ENCODE peak calls at places on chromosomes 3 and 15, in six cellular contexts. One of them, this sample, is unnamed.

GRCh38 chr3:139538733-139539132 is 809 bp downstream of the RBP1 start:
- DNase-seq in fibroblast of lung: peak
- DNase-seq in HT1080: no peak
- DNase-seq in fibroblast of the conjunctiva: no peak
- DNase-seq in NCI-H1092: no peak
- DNase-seq in keratinocyte: no peak
- DNase-seq in this sample: no peak

GRCh38 chr3:60772584-60772983 is 478.7 kb downstream of the FHIT start:
- DNase-seq in fibroblast of lung: no peak
- DNase-seq in NCI-H1092: no peak
- DNase-seq in HT1080: no peak
- DNase-seq in fibroblast of the conjunctiva: no peak
- DNase-seq in keratinocyte: no peak
- DNase-seq in this sample: no peak

GRCh38 chr3:67986703-67987102 is 332.3 kb upstream of the SUCLG2 start:
- DNase-seq in HT1080: no peak
- DNase-seq in keratinocyte: no peak
- DNase-seq in fibroblast of lung: no peak
- DNase-seq in fibroblast of the conjunctiva: no peak
- DNase-seq in NCI-H1092: no peak
- DNase-seq in this sample: no peak

GRCh38 chr3:72245183-72245811 is 460.3 kb upstream of the PROK2 start:
- DNase-seq in fibroblast of lung: peak
- DNase-seq in HT1080: peak
- DNase-seq in NCI-H1092: peak
- DNase-seq in keratinocyte: no peak
- DNase-seq in fibroblast of the conjunctiva: no peak
- DNase-seq in this sample: no peak

GRCh38 chr3:127817331-127817821 is 4.9 kb downstream of the MGLL start:
- DNase-seq in HT1080: peak
- DNase-seq in keratinocyte: no peak
- DNase-seq in fibroblast of lung: peak
- DNase-seq in fibroblast of the conjunctiva: peak
- DNase-seq in NCI-H1092: no peak
- DNase-seq in this sample: peak

GRCh38 chr3:134959516-134959915 is 164.5 kb downstream of the EPHB1 start:
- DNase-seq in NCI-H1092: no peak
- DNase-seq in fibroblast of lung: no peak
- DNase-seq in keratinocyte: no peak
- DNase-seq in fibroblast of the conjunctiva: no peak
- DNase-seq in HT1080: no peak
- DNase-seq in this sample: no peak

GRCh38 chr3:168884353-168884903 is 779.1 kb downstream of the MECOM start:
- DNase-seq in fibroblast of the conjunctiva: peak
- DNase-seq in HT1080: peak
- DNase-seq in NCI-H1092: peak
- DNase-seq in fibroblast of lung: peak
- DNase-seq in keratinocyte: peak
- DNase-seq in this sample: peak

GRCh38 chr3:14273886-14274517 is 95.4 kb downstream of the LSM3 start:
- DNase-seq in fibroblast of lung: no peak
- DNase-seq in NCI-H1092: no peak
- DNase-seq in HT1080: peak
- DNase-seq in fibroblast of the conjunctiva: no peak
- DNase-seq in keratinocyte: peak
- DNase-seq in this sample: peak

GRCh38 chr15:31483053-31483923 is 156.7 kb downstream of the KLF13 start:
- DNase-seq in HT1080: no peak
- DNase-seq in fibroblast of lung: no peak
- DNase-seq in fibroblast of the conjunctiva: no peak
- DNase-seq in keratinocyte: no peak
- DNase-seq in NCI-H1092: no peak
- DNase-seq in this sample: no peak

GRCh38 chr3:155846119-155846518 is 8.1 kb downstream of the SLC33A1 start:
- DNase-seq in keratinocyte: no peak
- DNase-seq in fibroblast of lung: no peak
- DNase-seq in HT1080: no peak
- DNase-seq in NCI-H1092: no peak
- DNase-seq in fibroblast of the conjunctiva: no peak
- DNase-seq in this sample: no peak

GRCh38 chr3:179088306-179088705 is 16.7 kb upstream of the ZMAT3 start:
- DNase-seq in keratinocyte: no peak
- DNase-seq in fibroblast of lung: no peak
- DNase-seq in HT1080: peak
- DNase-seq in NCI-H1092: no peak
- DNase-seq in fibroblast of the conjunctiva: no peak
- DNase-seq in this sample: no peak

GRCh38 chr3:5309602-5310001 is 122.1 kb downstream of the EDEM1 start:
- DNase-seq in fibroblast of lung: no peak
- DNase-seq in fibroblast of the conjunctiva: no peak
- DNase-seq in NCI-H1092: no peak
- DNase-seq in HT1080: no peak
- DNase-seq in keratinocyte: no peak
- DNase-seq in this sample: no peak

GRCh38 chr3:193229851-193230250 is 11.2 kb upstream of the PLAAT1 start:
- DNase-seq in NCI-H1092: no peak
- DNase-seq in fibroblast of the conjunctiva: no peak
- DNase-seq in keratinocyte: no peak
- DNase-seq in HT1080: no peak
- DNase-seq in fibroblast of lung: no peak
- DNase-seq in this sample: no peak

GRCh38 chr3:102085431-102086226 is 236.3 kb downstream of the NFKBIZ start:
- DNase-seq in HT1080: no peak
- DNase-seq in NCI-H1092: no peak
- DNase-seq in keratinocyte: no peak
- DNase-seq in fibroblast of lung: no peak
- DNase-seq in fibroblast of the conjunctiva: no peak
- DNase-seq in this sample: no peak

GRCh38 chr3:123546133-123546755 is 38.6 kb downstream of the HACD2 start:
- DNase-seq in keratinocyte: no peak
- DNase-seq in fibroblast of lung: peak
- DNase-seq in HT1080: peak
- DNase-seq in NCI-H1092: no peak
- DNase-seq in fibroblast of the conjunctiva: peak
- DNase-seq in this sample: peak

GRCh38 chr3:71247221-71247947 is 336.1 kb downstream of the FOXP1 start:
- DNase-seq in fibroblast of lung: peak
- DNase-seq in fibroblast of the conjunctiva: no peak
- DNase-seq in HT1080: peak
- DNase-seq in NCI-H1092: no peak
- DNase-seq in keratinocyte: no peak
- DNase-seq in this sample: peak

GRCh38 chr3:163056874-163057497 is 1560.4 kb downstream of the OTOL1 start:
- DNase-seq in fibroblast of lung: peak
- DNase-seq in HT1080: peak
- DNase-seq in keratinocyte: no peak
- DNase-seq in fibroblast of the conjunctiva: peak
- DNase-seq in NCI-H1092: peak
- DNase-seq in this sample: peak

GRCh38 chr3:196624008-196624790 is 15.3 kb upstream of the NRROS start:
- DNase-seq in HT1080: no peak
- DNase-seq in fibroblast of the conjunctiva: no peak
- DNase-seq in NCI-H1092: no peak
- DNase-seq in keratinocyte: no peak
- DNase-seq in fibroblast of lung: no peak
- DNase-seq in this sample: no peak

GRCh38 chr3:45560270-45561020 is 34.1 kb upstream of the LIMD1 start:
- DNase-seq in NCI-H1092: no peak
- DNase-seq in fibroblast of the conjunctiva: no peak
- DNase-seq in keratinocyte: no peak
- DNase-seq in HT1080: no peak
- DNase-seq in fibroblast of lung: peak
- DNase-seq in this sample: no peak

GRCh38 chr3:22475665-22476064 is 724.7 kb upstream of the ZNF385D start:
- DNase-seq in fibroblast of the conjunctiva: no peak
- DNase-seq in fibroblast of lung: no peak
- DNase-seq in HT1080: peak
- DNase-seq in NCI-H1092: no peak
- DNase-seq in keratinocyte: no peak
- DNase-seq in this sample: peak

GRCh38 chr15:77013786-77014136 is 18.8 kb downstream of the PSTPIP1 start:
- DNase-seq in fibroblast of lung: no peak
- DNase-seq in HT1080: no peak
- DNase-seq in fibroblast of the conjunctiva: no peak
- DNase-seq in NCI-H1092: no peak
- DNase-seq in keratinocyte: no peak
- DNase-seq in this sample: no peak

GRCh38 chr3:189630667-189631372 is 369 bp upstream of the TP63 start:
- DNase-seq in fibroblast of lung: no peak
- DNase-seq in HT1080: no peak
- DNase-seq in NCI-H1092: no peak
- DNase-seq in keratinocyte: no peak
- DNase-seq in fibroblast of the conjunctiva: no peak
- DNase-seq in this sample: no peak

GRCh38 chr15:57611938-57612337 is 20.2 kb downstream of the MYZAP start:
- DNase-seq in keratinocyte: no peak
- DNase-seq in HT1080: peak
- DNase-seq in NCI-H1092: no peak
- DNase-seq in fibroblast of lung: peak
- DNase-seq in fibroblast of the conjunctiva: no peak
- DNase-seq in this sample: peak

GRCh38 chr3:4904801-4905695 is 74.2 kb upstream of the BHLHE40 start:
- DNase-seq in keratinocyte: peak
- DNase-seq in NCI-H1092: no peak
- DNase-seq in HT1080: no peak
- DNase-seq in fibroblast of the conjunctiva: peak
- DNase-seq in fibroblast of lung: peak
- DNase-seq in this sample: peak

GRCh38 chr3:43759297-43759782 is 68.6 kb downstream of the ABHD5 start:
- DNase-seq in keratinocyte: no peak
- DNase-seq in HT1080: peak
- DNase-seq in fibroblast of the conjunctiva: no peak
- DNase-seq in NCI-H1092: no peak
- DNase-seq in fibroblast of lung: peak
- DNase-seq in this sample: peak

GRCh38 chr15:69951511-69952209 is 146.1 kb downstream of the TLE3 start:
- DNase-seq in NCI-H1092: no peak
- DNase-seq in fibroblast of the conjunctiva: no peak
- DNase-seq in keratinocyte: no peak
- DNase-seq in HT1080: no peak
- DNase-seq in fibroblast of lung: peak
- DNase-seq in this sample: peak

GRCh38 chr3:169295126-169295525 is 368.4 kb downstream of the MECOM start:
- DNase-seq in keratinocyte: no peak
- DNase-seq in HT1080: peak
- DNase-seq in NCI-H1092: no peak
- DNase-seq in fibroblast of the conjunctiva: no peak
- DNase-seq in fibroblast of lung: peak
- DNase-seq in this sample: peak